ENCODE peak calls at places on chromosomes 11 and 22, in ten cellular contexts. C is fibroblast of the aortic adventitia, X is upper lobe of right lung, B is fibroblast of villous mesenchyme, T is tibial nerve, N is spleen, V is epithelial cell of esophagus, U is GM06990, J is hepatocyte, H is Peyer's patch. W is an unnamed sample.

GRCh38 chr22:29581799-29582198 is 886 bp upstream of the NIPSNAP1 start:
- DNase-seq in B (no peak), N (no peak), U (no peak), X (no peak), H (no peak), J (no peak), C (no peak), V (peak), T (no peak), W (no peak)

GRCh38 chr11:75059299-75059698 is 37.4 kb downstream of the OR2AT4 start:
- DNase-seq in N (no peak), X (no peak), C (no peak), V (no peak), J (no peak), T (no peak), U (no peak), B (no peak), H (no peak), W (no peak)

GRCh38 chr11:82989628-82990404 is 81.9 kb downstream of the RAB30 start:
- DNase-seq in C (no peak), H (no peak), V (no peak), J (no peak), X (no peak), N (no peak), B (no peak), U (no peak), T (no peak), W (no peak)

GRCh38 chr22:48492371-48493320 is 1335.0 kb downstream of the BRD1 start:
- DNase-seq in V (peak), H (peak), B (peak), T (peak), C (peak), J (peak), N (peak), X (peak), U (peak), W (peak)

GRCh38 chr22:43127166-43127908 is 15.9 kb downstream of the MCAT start:
- DNase-seq in C (no peak), J (peak), V (peak), H (peak), U (no peak), N (no peak), B (no peak), T (no peak), X (no peak), W (no peak)

GRCh38 chr22:35359380-35360065 is 21.4 kb upstream of the HMOX1 start:
- DNase-seq in V (no peak), U (no peak), T (no peak), X (no peak), C (no peak), N (no peak), H (no peak), B (no peak), J (no peak), W (no peak)

GRCh38 chr11:27646051-27646818 is 54.0 kb downstream of the BDNF start:
- DNase-seq in C (no peak), N (no peak), T (no peak), X (no peak), H (no peak), V (peak), U (no peak), J (no peak), B (no peak), W (no peak)

GRCh38 chr11:13367115-13367514 is 89.5 kb downstream of the BMAL1 start:
- DNase-seq in X (no peak), T (no peak), C (no peak), B (no peak), U (no peak), N (no peak), H (no peak), V (no peak), J (no peak), W (no peak)

GRCh38 chr11:121592708-121593107 is 139.9 kb upstream of the SORL1-AS1 start:
- DNase-seq in N (no peak), C (peak), J (no peak), T (no peak), X (no peak), H (no peak), V (no peak), B (no peak), U (no peak), W (no peak)

GRCh38 chr11:10302744-10303557 is 1.9 kb upstream of the ADM start:
- DNase-seq in H (peak), N (peak), T (peak), C (peak), B (peak), V (peak), X (peak), U (peak), J (peak), W (no peak)

GRCh38 chr22:26304730-26305129 is 124.3 kb upstream of the ASPHD2 start:
- DNase-seq in X (no peak), T (no peak), J (no peak), N (no peak), H (no peak), U (no peak), V (no peak), C (no peak), B (no peak), W (no peak)

GRCh38 chr11:78000193-78000592 is 5.7 kb upstream of the INTS4 start:
- DNase-seq in U (no peak), X (no peak), N (no peak), H (no peak), C (peak), B (peak), J (peak), T (no peak), V (peak), W (peak)

GRCh38 chr11:109706940-109707339 is 284.9 kb downstream of the C11orf87 start:
- DNase-seq in B (no peak), J (no peak), N (no peak), V (no peak), U (no peak), H (no peak), C (no peak), X (no peak), T (no peak), W (no peak)

GRCh38 chr11:26276798-26277424 is 55.0 kb upstream of the ANO3 start:
- DNase-seq in V (peak), H (no peak), C (peak), J (peak), T (peak), X (no peak), N (no peak), B (peak), U (no peak), W (peak)

GRCh38 chr11:116536416-116536815 is 236.4 kb downstream of the BUD13 start:
- DNase-seq in N (no peak), C (no peak), H (no peak), T (no peak), X (peak), J (no peak), B (no peak), V (no peak), U (no peak), W (no peak)

GRCh38 chr22:36016656-36017055 is 12.0 kb downstream of the RBFOX2 start:
- DNase-seq in H (no peak), U (no peak), T (no peak), N (no peak), C (peak), V (no peak), X (no peak), B (no peak), J (no peak), W (no peak)

GRCh38 chr11:86041975-86042378 is 26.9 kb downstream of the PICALM start:
- DNase-seq in T (peak), C (peak), V (peak), H (no peak), X (no peak), B (peak), N (no peak), U (peak), J (peak), W (peak)

GRCh38 chr11:97201743-97202612 is 812.2 kb downstream of the JRKL start:
- DNase-seq in X (no peak), J (no peak), U (no peak), H (no peak), C (no peak), N (no peak), V (no peak), B (no peak), T (no peak), W (no peak)

GRCh38 chr11:8719260-8720190 is 36.9 kb downstream of the RPL27A start:
- DNase-seq in T (peak), V (peak), N (no peak), B (peak), H (no peak), U (no peak), C (peak), J (peak), X (no peak), W (peak)

GRCh38 chr11:250274-250673 is 13.5 kb downstream of the PSMD13 start:
- DNase-seq in U (no peak), B (no peak), T (no peak), X (no peak), J (no peak), C (no peak), H (no peak), N (no peak), V (no peak), W (no peak)

GRCh38 chr11:132973686-132974085 is 558.6 kb downstream of the OPCML start:
- DNase-seq in J (no peak), T (no peak), X (no peak), C (no peak), N (no peak), U (no peak), B (no peak), V (no peak), H (no peak), W (no peak)

GRCh38 chr11:132977746-132978145 is 554.6 kb downstream of the OPCML start:
- DNase-seq in X (no peak), B (no peak), C (no peak), N (no peak), U (no peak), H (no peak), V (no peak), J (no peak), T (no peak), W (no peak)

GRCh38 chr11:132977241-132977640 is 555.1 kb downstream of the OPCML start:
- DNase-seq in N (no peak), U (no peak), C (no peak), B (no peak), V (no peak), J (no peak), X (no peak), H (no peak), T (no peak), W (no peak)

GRCh38 chr11:132972565-132972964 is 559.7 kb downstream of the OPCML start:
- DNase-seq in C (no peak), J (no peak), T (no peak), X (no peak), B (no peak), U (no peak), H (no peak), N (no peak), V (no peak), W (no peak)

GRCh38 chr11:132976115-132976514 is 556.2 kb downstream of the OPCML start:
- DNase-seq in B (no peak), V (no peak), H (no peak), C (no peak), U (no peak), X (no peak), J (no peak), T (no peak), N (no peak), W (no peak)
- H3K4me3 ChIP-seq in B (no peak), V (no peak), H (no peak), C (no peak), U (no peak), X (no peak), J (no peak), T (no peak), N (no peak), W (no peak)

GRCh38 chr22:50529416-50530279 is at the start of gene TYMP:
- DNase-seq in H (peak), N (no peak), V (peak), C (peak), X (peak), J (peak), B (no peak), T (peak), U (peak), W (no peak)

GRCh38 chr22:50531546-50532352 is 1.9 kb upstream of the TYMP start:
- DNase-seq in N (peak), T (peak), U (peak), X (peak), C (peak), H (peak), V (peak), B (peak), J (peak), W (no peak)

GRCh38 chr22:50530280-50530856 is 556 bp upstream of the TYMP start:
- DNase-seq in T (peak), N (peak), U (no peak), B (peak), J (peak), H (peak), V (peak), C (peak), X (peak), W (peak)

GRCh38 chr22:50532353-50532700 is 2.5 kb upstream of the TYMP start:
- DNase-seq in C (no peak), U (peak), X (peak), V (no peak), H (no peak), N (no peak), J (peak), T (no peak), B (no peak), W (no peak)

DNA sequence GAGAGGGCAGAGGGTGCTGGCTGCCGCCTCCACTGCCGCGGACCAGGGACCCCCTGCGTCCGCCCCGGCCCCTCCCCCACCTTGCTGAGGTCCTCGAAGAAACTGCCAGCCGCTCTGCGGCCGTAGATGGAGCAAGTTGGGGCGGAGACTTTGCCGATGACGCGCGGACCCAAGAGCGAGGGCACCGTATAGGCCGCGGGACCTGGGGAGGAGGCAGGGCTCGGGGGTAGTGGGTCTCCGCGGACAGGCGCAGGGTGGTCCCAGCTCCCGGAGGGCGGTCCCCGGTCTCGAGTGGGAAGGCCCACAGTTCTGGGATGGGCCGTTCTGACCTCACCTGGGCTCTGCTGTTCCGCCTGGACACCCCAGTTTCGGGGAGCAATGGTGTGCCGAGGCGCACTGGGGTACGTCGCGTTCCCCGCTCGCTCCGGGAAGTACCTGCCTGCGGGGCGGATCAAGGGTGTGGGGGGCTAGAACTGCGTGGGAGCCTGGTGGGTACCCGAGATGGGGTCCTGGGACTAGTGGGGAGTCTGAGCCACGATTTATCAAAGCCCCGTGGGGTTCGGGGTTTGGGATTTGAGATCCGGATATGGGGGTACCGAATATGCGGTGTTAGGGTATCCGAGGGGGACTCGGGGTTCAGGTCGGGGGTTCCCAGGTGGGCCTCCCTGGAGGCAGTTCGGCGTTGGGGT is 1.2 kb upstream of the TYMP start:
- DNase-seq in B (peak), N (peak), C (peak), X (peak), U (peak), J (peak), V (peak), H (peak), T (peak), W (peak)
- TF ChIP-seq CTCF in B (no peak), N (peak), C (no peak), X (no peak), U (no peak), J (no peak), V (no peak), H (no peak), T (no peak), W (no peak)

GRCh38 chr11:64778223-64778472 is 194 bp downstream of the SF1 start:
- DNase-seq in B (no peak), C (no peak), X (no peak), H (no peak), V (no peak), U (no peak), J (no peak), T (no peak), N (no peak), W (no peak)
- H3K4me3 ChIP-seq in B (peak), C (peak), X (peak), H (peak), V (peak), U (peak), J (peak), T (peak), N (peak), W (peak)

DNA sequence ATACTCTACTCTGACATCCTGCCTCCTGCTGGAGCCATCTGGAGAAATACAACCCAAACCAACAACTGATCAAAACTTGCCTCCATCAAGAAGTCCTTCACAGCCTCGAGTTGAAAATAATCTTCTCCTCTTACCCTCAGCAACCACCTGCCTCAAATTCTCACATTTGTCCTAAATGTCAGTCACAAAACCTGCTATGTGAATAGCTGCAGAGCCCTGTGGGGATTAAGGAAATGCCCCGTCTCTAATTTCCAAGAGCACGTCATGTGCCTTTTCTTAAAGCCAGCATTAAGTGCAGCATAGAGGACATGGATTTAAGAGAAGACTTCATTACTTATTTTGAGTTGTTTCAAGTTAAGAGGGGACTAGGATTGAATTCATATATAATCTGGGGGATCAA is 105.9 kb downstream of the TRPC6 start:
- DNase-seq in H (no peak), C (no peak), U (no peak), B (no peak), T (no peak), J (no peak), X (no peak), N (no peak), V (no peak), W (no peak)
- TF ChIP-seq CTCF in H (no peak), C (no peak), U (no peak), B (no peak), T (no peak), J (no peak), X (no peak), N (no peak), V (no peak), W (no peak)

GRCh38 chr11:104624021-104624420 is 274.2 kb downstream of the CASP12 start:
- DNase-seq in V (no peak), X (no peak), T (no peak), N (no peak), U (no peak), H (no peak), B (no peak), C (no peak), J (no peak), W (no peak)
- H3K4me3 ChIP-seq in V (no peak), X (no peak), T (no peak), N (no peak), U (no peak), H (no peak), B (no peak), C (no peak), J (no peak), W (no peak)

GRCh38 chr11:12086271-12087074 is 23.9 kb upstream of the MICAL2 start:
- DNase-seq in X (peak), T (peak), U (no peak), H (no peak), V (peak), B (peak), J (peak), C (peak), N (no peak), W (peak)

GRCh38 chr11:12088047-12088481 is 22.3 kb upstream of the MICAL2 start:
- DNase-seq in B (peak), J (no peak), X (no peak), V (peak), U (no peak), T (no peak), C (peak), H (peak), N (no peak), W (peak)

GRCh38 chr11:12088531-12088930 is 21.9 kb upstream of the MICAL2 start:
- DNase-seq in B (no peak), J (no peak), U (no peak), V (no peak), H (peak), T (no peak), N (no peak), C (no peak), X (no peak), W (no peak)

GRCh38 chr11:12085371-12086251 is 24.8 kb upstream of the MICAL2 start:
- DNase-seq in C (no peak), N (no peak), U (no peak), V (no peak), X (no peak), H (peak), B (peak), T (no peak), J (no peak), W (no peak)

GRCh38 chr11:12087075-12087775 is 23.2 kb upstream of the MICAL2 start:
- DNase-seq in C (peak), X (no peak), N (peak), J (no peak), U (no peak), V (peak), H (peak), T (no peak), B (peak), W (peak)
- TF ChIP-seq CTCF in C (peak), X (no peak), N (no peak), J (no peak), U (peak), V (peak), H (no peak), T (no peak), B (peak), W (peak)

GRCh38 chr11:5107285-5107684 is 30.9 kb downstream of the OR52A5 start:
- DNase-seq in C (no peak), N (no peak), J (no peak), X (no peak), H (no peak), T (no peak), V (no peak), U (no peak), B (no peak), W (no peak)

GRCh38 chr11:5103066-5103465 is 33.7 kb downstream of the OR52E1 start:
- DNase-seq in U (no peak), T (no peak), H (no peak), C (no peak), B (no peak), X (no peak), N (no peak), V (no peak), J (no peak), W (no peak)

GRCh38 chr11:5102246-5102645 is 32.9 kb downstream of the OR52E1 start:
- DNase-seq in U (no peak), B (no peak), T (no peak), J (no peak), X (no peak), N (no peak), V (no peak), H (no peak), C (no peak), W (no peak)
- H3K4me3 ChIP-seq in U (no peak), B (no peak), T (no peak), J (no peak), X (no peak), N (no peak), V (no peak), H (no peak), C (no peak), W (no peak)

DNA sequence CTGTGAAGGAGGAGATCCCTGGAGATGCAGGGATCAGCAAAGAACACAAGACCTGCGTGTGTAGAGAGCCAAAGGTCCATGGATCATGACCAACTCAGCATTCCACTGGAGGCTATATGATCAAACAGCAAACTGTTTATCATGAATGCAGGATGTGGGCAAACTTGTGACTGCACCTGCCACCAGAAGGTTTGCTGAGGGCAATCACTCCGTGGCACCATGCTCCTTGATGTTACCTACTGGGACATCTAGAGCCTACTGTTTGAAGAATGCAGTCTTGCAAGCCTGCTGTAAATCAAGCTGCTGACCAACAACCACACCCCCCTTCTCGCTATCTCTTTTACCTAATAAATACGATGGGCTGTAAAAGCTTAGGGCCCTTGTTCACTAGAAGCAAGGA is 9.7 kb downstream of the SCGB1D2 start:
- DNase-seq in U (no peak), H (no peak), B (no peak), J (no peak), V (no peak), C (no peak), X (no peak), N (no peak), T (no peak), W (no peak)
- TF ChIP-seq CTCF in U (no peak), H (no peak), B (no peak), J (no peak), V (no peak), C (no peak), X (no peak), N (no peak), T (no peak), W (no peak)

W was measured in AG09309.